ENCODE peak calls at places on chromosomes 3 and 15, in four cellular contexts. N is K562, J is WTC11, D is GM12878. H is an unnamed sample.

GRCh38 chr15:100083572-100083971 is 258.2 kb downstream of the ADAMTS17 start:
- DNase-seq in N (no peak), J (no peak), D (no peak), H (no peak)

GRCh38 chr3:71069797-71070196 is 513.7 kb downstream of the FOXP1 start:
- DNase-seq in N (peak), J (peak), D (no peak), H (peak)

GRCh38 chr3:32392530-32393302 is 1.1 kb downstream of the CMTM7 start:
- DNase-seq in N (no peak), J (no peak), D (no peak), H (no peak)

GRCh38 chr3:150439657-150440056 is 31.6 kb downstream of the TSC22D2 start:
- DNase-seq in N (no peak), J (no peak), D (no peak), H (no peak)

GRCh38 chr3:41961061-41961749 is 698 bp downstream of the ULK4 start:
- DNase-seq in N (peak), J (peak), D (no peak), H (peak)

GRCh38 chr3:111936191-111936841 is 42.5 kb upstream of the ABHD10 start:
- DNase-seq in N (no peak), J (no peak), D (no peak), H (no peak)

GRCh38 chr3:161409069-161409468 is 37.8 kb upstream of the SPTSSB start:
- DNase-seq in N (no peak), J (peak), D (no peak), H (peak)

GRCh38 chr15:101315736-101316135 is 20.7 kb upstream of the SNRPA1 start:
- DNase-seq in N (no peak), J (no peak), D (no peak), H (no peak)

GRCh38 chr15:24318981-24319380 is 356.6 kb upstream of the NPAP1 start:
- DNase-seq in N (no peak), J (no peak), D (no peak), H (no peak)

GRCh38 chr3:65605876-65606432 is 432.8 kb downstream of the MAGI1 start:
- DNase-seq in N (no peak), J (no peak), D (no peak), H (no peak)
- TF ChIP-seq ETV6 in N (no peak), J (no peak), D (no peak), H (no peak)

GRCh38 chr3:34106879-34107278 is 308.4 kb downstream of the PDCD6IP start:
- DNase-seq in N (peak), J (peak), D (peak), H (no peak)
- TF ChIP-seq ATF2 in N (no peak), J (no peak), D (no peak), H (no peak)

GRCh38 chr15:47300035-47300434 is 417.3 kb upstream of the SEMA6D start:
- DNase-seq in N (no peak), J (no peak), D (no peak), H (no peak)

GRCh38 chr15:47300596-47300995 is 416.7 kb upstream of the SEMA6D start:
- DNase-seq in N (no peak), J (no peak), D (no peak), H (no peak)

GRCh38 chr15:47296911-47297310 is 420.4 kb upstream of the SEMA6D start:
- DNase-seq in N (no peak), J (no peak), D (no peak), H (no peak)

GRCh38 chr15:47301481-47301880 is 415.8 kb upstream of the SEMA6D start:
- DNase-seq in N (no peak), J (no peak), D (no peak), H (no peak)
- TF ChIP-seq ETV6 in N (no peak), J (no peak), D (no peak), H (no peak)

GRCh38 chr15:45399381-45400212 is 21.3 kb upstream of the GATM start:
- DNase-seq in N (no peak), J (no peak), D (no peak), H (peak)
- TF ChIP-seq ATF2 in N (no peak), J (no peak), D (no peak), H (no peak)

DNA sequence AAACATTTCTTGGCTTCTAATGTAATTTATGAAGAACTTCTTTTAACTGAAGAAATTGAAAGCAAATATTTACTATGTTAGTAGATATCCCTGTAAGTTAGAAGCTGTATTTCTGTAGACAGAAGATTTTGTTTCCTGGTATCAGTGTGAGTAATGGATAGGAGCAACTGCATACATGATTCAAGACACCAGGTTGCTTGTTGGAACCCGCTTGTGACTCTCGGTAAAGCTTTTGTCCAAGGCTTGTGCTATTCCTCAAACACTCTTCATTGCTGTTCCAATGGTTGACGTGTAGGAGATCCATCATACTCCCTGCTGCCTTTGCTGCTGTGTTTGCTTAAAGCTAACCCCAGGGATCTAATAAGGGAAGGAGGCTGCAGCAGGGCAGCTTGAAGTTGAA is 160.0 kb downstream of the RSRC1 start:
- DNase-seq in N (no peak), J (no peak), D (no peak), H (no peak)
- TF ChIP-seq ETV6 in N (no peak), J (no peak), D (no peak), H (no peak)

DNA sequence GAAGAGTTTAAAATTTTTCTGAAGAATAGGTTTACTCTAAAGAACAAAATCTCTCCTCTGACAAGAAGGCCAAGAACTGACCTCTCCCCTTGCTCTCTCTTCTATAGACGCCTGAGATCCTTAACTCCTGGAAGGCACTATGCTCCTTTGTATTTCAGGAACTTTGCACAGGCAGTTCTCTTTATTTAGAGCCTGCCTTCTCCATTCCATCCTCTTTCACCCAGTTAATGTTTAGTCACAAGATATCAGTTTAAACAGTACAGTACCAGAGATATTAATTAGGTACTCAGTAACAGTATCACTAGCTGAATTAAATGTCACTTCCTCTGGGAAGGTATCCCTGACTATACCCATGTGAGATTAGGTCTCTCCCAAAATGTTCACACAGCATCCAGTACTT is 33.5 kb downstream of the HERC1 start:
- DNase-seq in N (no peak), J (no peak), D (no peak), H (peak)
- TF ChIP-seq ATF2 in N (no peak), J (no peak), D (no peak), H (no peak)

GRCh38 chr3:108804437-108804836 is 18.1 kb upstream of the TRAT1 start:
- DNase-seq in N (no peak), J (no peak), D (no peak), H (no peak)
- TF ChIP-seq ETV6 in N (no peak), J (no peak), D (no peak), H (no peak)

DNA sequence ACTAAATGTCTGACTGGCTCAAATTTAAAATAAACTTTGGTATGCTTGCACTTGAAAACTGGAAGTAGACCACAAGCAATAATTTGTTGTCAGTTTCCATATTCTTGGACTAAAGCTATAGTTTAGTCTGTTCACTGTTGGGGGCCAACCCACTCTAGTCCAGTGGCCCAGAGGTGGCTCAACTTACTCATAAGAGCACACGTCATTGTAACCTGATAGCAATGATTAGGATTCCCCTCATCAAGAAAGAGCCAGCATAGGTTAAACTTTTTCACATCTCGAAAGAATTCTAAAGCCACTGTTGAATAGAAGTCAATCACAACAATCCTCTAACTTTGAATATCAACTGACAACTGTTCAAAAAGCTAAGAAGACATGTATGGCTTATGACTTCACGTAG is 147.0 kb downstream of the MEIS2 start:
- DNase-seq in N (no peak), J (no peak), D (no peak), H (no peak)
- TF ChIP-seq ATF2 in N (no peak), J (no peak), D (no peak), H (no peak)

DNA sequence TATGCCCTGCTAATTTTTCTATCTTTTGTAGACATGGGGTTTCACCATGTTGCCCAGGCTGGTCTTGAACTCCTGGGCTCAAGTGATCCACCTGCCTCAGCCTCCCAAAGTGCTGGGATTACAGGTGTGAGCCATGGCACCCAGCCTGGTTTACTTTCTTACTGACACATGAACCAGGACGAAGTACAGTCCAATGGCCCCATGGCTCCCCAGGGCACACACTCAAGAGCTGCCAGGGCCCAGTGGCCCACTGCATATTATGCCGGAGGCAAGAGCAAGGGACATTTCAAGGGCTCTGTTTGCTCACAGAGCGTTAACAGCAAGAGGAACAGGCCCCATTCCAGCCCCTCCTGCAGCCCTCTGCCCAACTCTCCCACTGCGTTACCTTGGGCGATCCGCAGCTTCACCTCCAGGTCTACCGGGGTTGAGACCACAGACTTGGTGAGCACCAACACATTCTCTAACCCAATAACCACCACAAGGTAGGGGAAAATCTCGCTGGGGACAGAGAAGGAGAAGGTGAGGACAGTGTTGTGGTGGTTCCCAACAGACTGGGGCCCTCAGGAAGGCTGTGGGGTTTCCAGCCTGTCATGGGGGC is 42.8 kb downstream of the PTPN23 start:
- DNase-seq in N (no peak), J (no peak), D (no peak), H (no peak)
- TF ChIP-seq ETV6 in N (no peak), J (no peak), D (no peak), H (no peak)

GRCh38 chr3:46559030-46559704 is 6.9 kb downstream of the LRRC2 start:
- DNase-seq in N (no peak), J (no peak), D (no peak), H (no peak)
- TF ChIP-seq ATF2 in N (no peak), J (no peak), D (no peak), H (no peak)